ENCODE peak calls at places on chromosomes 12 and 14, in six cellular contexts. L, H, A, J, V and S are unnamed samples.

GRCh38 chr12:112965643-112966042 is 12.7 kb upstream of the OAS2 start:
- DNase-seq in H (no peak), J (no peak), A (no peak), V (no peak), L (no peak), S (no peak)

GRCh38 chr12:107225626-107226025 is 132.3 kb upstream of the CRY1 start:
- DNase-seq in J (no peak), H (no peak), L (no peak), A (no peak), V (no peak), S (no peak)

GRCh38 chr12:3380200-3381020 is 110.6 kb upstream of the PRMT8 start:
- DNase-seq in L (no peak), A (no peak), H (peak; percentile 18), J (no peak), V (no peak), S (no peak)

GRCh38 chr14:60163741-60164140 is 1.5 kb downstream of the DHRS7 start:
- DNase-seq in A (no peak), V (no peak), H (no peak), L (no peak), J (no peak), S (no peak)

GRCh38 chr12:104955703-104956102 is 2.4 kb downstream of the SLC41A2 start:
- DNase-seq in L (no peak), A (no peak), H (no peak), V (no peak), J (no peak), S (no peak)

GRCh38 chr12:10617868-10618267 is 4.5 kb upstream of the MAGOHB start:
- DNase-seq in L (no peak), A (no peak), J (no peak), H (no peak), V (no peak), S (no peak)

GRCh38 chr12:105167346-105167745 is 59.8 kb downstream of the WASHC4 start:
- DNase-seq in H (no peak), L (no peak), A (no peak), J (no peak), V (no peak), S (no peak)

GRCh38 chr14:65412881-65413738 is 580 bp downstream of the FUT8 start:
- DNase-seq in H (peak; percentile 10), V (peak; percentile 85), J (peak; percentile 86), L (peak; percentile 92), A (peak; percentile 14), S (no peak)

GRCh38 chr12:49507139-49507538 is 31.7 kb upstream of the KCNH3 start:
- DNase-seq in L (no peak), V (no peak), A (no peak), H (no peak), J (no peak), S (no peak)

GRCh38 chr12:94263011-94263786 is 114.8 kb downstream of the PLXNC1 start:
- DNase-seq in A (no peak), L (peak; percentile 55), J (no peak), V (peak; percentile 64), H (no peak), S (peak; percentile 34)

GRCh38 chr14:30223966-30224365 is 296.3 kb upstream of the PRKD1 start:
- DNase-seq in A (no peak), L (no peak), H (no peak), J (no peak), V (peak; percentile 74), S (peak; percentile 58)

GRCh38 chr14:64082837-64083236 is 211.3 kb downstream of the ESR2 start:
- DNase-seq in H (peak; percentile 67), L (no peak), V (no peak), J (no peak), A (no peak), S (peak; percentile 19)

GRCh38 chr12:84507914-84508313 is 404.7 kb downstream of the SLC6A15 start:
- DNase-seq in L (no peak), V (no peak), H (no peak), A (peak; percentile 28), J (peak; percentile 46), S (no peak)

GRCh38 chr12:46383654-46384450 is 11.3 kb upstream of the SLC38A2 start:
- DNase-seq in J (peak; percentile 98), V (peak; percentile 96), H (peak; percentile 95), A (peak; percentile 95), L (peak; percentile 60), S (peak; percentile 94)

GRCh38 chr12:110005319-110005973 is 6.2 kb downstream of the ANKRD13A start:
- DNase-seq in A (no peak), L (peak; percentile 72), J (no peak), H (no peak), V (no peak), S (peak; percentile 49)

GRCh38 chr12:82099216-82099615 is 259.0 kb downstream of the CCDC59 start:
- DNase-seq in L (no peak), J (no peak), A (no peak), V (no peak), H (no peak), S (no peak)

GRCh38 chr14:34593740-34594375 is 36.1 kb downstream of the SNX6 start:
- DNase-seq in J (no peak), V (peak; percentile 31), H (no peak), A (no peak), L (no peak), S (no peak)

GRCh38 chr14:26775765-26776577 is 178.1 kb upstream of the NOVA1 start:
- DNase-seq in H (no peak), A (no peak), L (no peak), J (no peak), V (no peak), S (no peak)

GRCh38 chr12:125773033-125773432 is 707.8 kb downstream of the AACS start:
- DNase-seq in J (peak; percentile 66), V (no peak), A (no peak), L (peak; percentile 92), H (no peak), S (no peak)

GRCh38 chr14:56659361-56659760 is 79.8 kb downstream of the TMEM260 start:
- DNase-seq in H (no peak), A (no peak), J (no peak), V (no peak), L (no peak), S (no peak)

GRCh38 chr12:118103231-118103600 is 595 bp downstream of the VSIG10 start:
- DNase-seq in V (no peak), A (no peak), J (peak; percentile 66), L (peak; percentile 64), H (peak; percentile 37), S (peak; percentile 46)

GRCh38 chr12:49959570-49960473 is 1.9 kb upstream of the AQP5 start:
- DNase-seq in A (no peak), L (peak; percentile 89), H (no peak), J (no peak), V (no peak), S (peak; percentile 94)

GRCh38 chr12:127546721-127547505 is 720.1 kb upstream of the TMEM132C start:
- DNase-seq in V (no peak), J (no peak), L (no peak), A (no peak), H (no peak), S (no peak)

GRCh38 chr14:95784137-95784536 is 70.2 kb upstream of the TCL1A start:
- DNase-seq in V (no peak), A (no peak), H (no peak), L (peak; percentile 78), J (no peak), S (no peak)

GRCh38 chr14:19947413-19948090 is 16.8 kb downstream of the OR4K1 start:
- DNase-seq in V (no peak), A (no peak), L (no peak), J (no peak), H (no peak), S (no peak)

GRCh38 chr14:57029620-57030253 is 219.5 kb upstream of the OTX2 start:
- DNase-seq in J (no peak), V (no peak), L (no peak), H (no peak), A (no peak), S (no peak)

GRCh38 chr12:58453306-58453705 is 467.0 kb downstream of the LRIG3 start:
- DNase-seq in J (no peak), L (no peak), H (no peak), V (no peak), A (no peak), S (no peak)

GRCh38 chr14:74739293-74740030 is 23.7 kb upstream of the YLPM1 start:
- DNase-seq in H (no peak), V (no peak), J (no peak), A (no peak), L (no peak), S (no peak)

GRCh38 chr12:54416908-54417603 is 2.0 kb downstream of the ITGA5 start:
- DNase-seq in L (no peak), J (peak; percentile 75), H (peak; percentile 57), V (peak; percentile 6), A (no peak), S (no peak)

GRCh38 chr12:1776139-1776975 is 44.0 kb upstream of the LRTM2 start:
- DNase-seq in A (no peak), H (no peak), V (no peak), L (no peak), J (no peak), S (no peak)
- H3K4me3 ChIP-seq in A (no peak overlapping the region), H (no peak overlapping the region), V (no peak overlapping the region), L (no peak overlapping the region), J (no peak overlapping the region), S (no peak overlapping the region)

GRCh38 chr12:52900896-52901714 is 3.8 kb downstream of the KRT8 start:
- DNase-seq in H (no peak), A (no peak), J (no peak), V (no peak), L (no peak), S (no peak)

GRCh38 chr12:52901715-52902541 is 2.9 kb downstream of the KRT8 start:
- DNase-seq in H (no peak), V (no peak), L (no peak), J (no peak), A (no peak), S (peak; percentile 44)

GRCh38 chr12:52899338-52900035 is 5.4 kb downstream of the KRT8 start:
- DNase-seq in L (no peak), H (no peak), J (no peak), A (no peak), V (no peak), S (no peak)

GRCh38 chr12:52903285-52903854 is 1.5 kb downstream of the KRT8 start:
- DNase-seq in J (peak; percentile 90), A (peak; percentile 76), V (peak; percentile 87), H (peak; percentile 60), L (no peak), S (peak; percentile 87)

GRCh38 chr12:52900166-52900895 is 4.5 kb downstream of the KRT8 start:
- DNase-seq in V (no peak), J (no peak), A (no peak), L (no peak), H (no peak), S (no peak)
- H3K27ac ChIP-seq in V (no peak overlapping the region), J (no peak overlapping the region), A (no peak overlapping the region), L (no peak overlapping the region), H (no peak overlapping the region), S (peak overlapping the region; percentile 94)

DNA sequence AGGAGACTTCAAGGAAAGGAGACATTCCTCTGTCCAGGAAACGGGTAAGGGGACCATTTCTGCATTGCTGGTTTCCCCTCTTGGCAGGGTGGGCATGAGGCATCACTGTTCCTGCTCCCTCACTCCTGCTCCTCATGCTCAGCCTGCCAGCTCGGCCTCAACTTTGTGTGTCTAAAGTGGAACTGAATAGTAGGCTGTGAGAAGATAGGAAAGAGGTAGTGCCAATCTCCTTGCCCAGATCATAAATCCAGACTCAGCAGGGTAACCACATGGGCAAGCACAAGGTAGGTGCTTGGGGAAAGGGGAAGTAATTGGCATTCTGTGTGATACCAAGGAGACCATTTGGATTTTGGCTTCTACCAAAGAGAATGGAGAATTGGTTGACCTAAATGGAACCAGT is 2.6 kb downstream of the LTB4R start:
- DNase-seq in J (no peak), V (no peak), A (no peak), L (no peak), H (no peak), S (no peak)
- H3K4me1 ChIP-seq in J (no peaks in the 10 kb centered on the region), V (no peaks in the 10 kb centered on the region), A (peaks cover 86% of the 10 kb centered on the region), L (peaks cover 29% of the 10 kb centered on the region), H (peaks cover 18% of the 10 kb centered on the region), S (peaks cover 19% of the 10 kb centered on the region)

GRCh38 chr12:108855284-108856169 is 1.9 kb downstream of the SSH1 start:
- DNase-seq in V (no peak), A (no peak), L (no peak), H (no peak), J (no peak), S (no peak)
- H3K4me3 ChIP-seq in V (no peak overlapping the region), A (peak overlapping the region; percentile 84), L (peak overlapping the region; percentile 99), H (peak overlapping the region; percentile 82), J (peak overlapping the region; percentile 80), S (no peak overlapping the region)